ENCODE peak calls at places on chromosomes 2 and 18, in five cellular contexts. K, Z, G, L and N are unnamed samples.

GRCh38 chr18:59005266-59005665 is 134.4 kb upstream of the SEC11C start:
- DNase-seq in K (peak), Z (no peak), L (no peak), G (no peak), N (no peak)

GRCh38 chr18:34959989-34960388 is 81.2 kb upstream of the MAPRE2 start:
- DNase-seq in L (no peak), Z (no peak), K (no peak), G (no peak), N (no peak)

GRCh38 chr2:64613276-64613675 is 40.4 kb downstream of the SERTAD2 start:
- DNase-seq in Z (no peak), K (no peak), L (no peak), G (no peak), N (no peak)

GRCh38 chr2:80591233-80591632 is 286.7 kb upstream of the LRRTM1 start:
- DNase-seq in G (no peak), K (no peak), L (no peak), Z (no peak), N (no peak)

GRCh38 chr2:17790539-17790938 is 25.7 kb upstream of the MSGN1 start:
- DNase-seq in G (no peak), L (no peak), Z (no peak), K (no peak), N (no peak)

GRCh38 chr2:41900299-41900698 is 147.5 kb upstream of the PKDCC start:
- DNase-seq in Z (no peak), K (no peak), L (no peak), G (no peak), N (no peak)

GRCh38 chr2:14756981-14757657 is 124.6 kb downstream of the LRATD1 start:
- DNase-seq in G (no peak), L (no peak), K (no peak), Z (no peak), N (no peak)

GRCh38 chr2:100013892-100014677 is 128.3 kb downstream of the AFF3 start:
- DNase-seq in L (peak), G (no peak), K (peak), Z (no peak), N (peak)

GRCh38 chr2:231900486-231900942 is 25.7 kb downstream of the NPPC start:
- DNase-seq in K (peak), Z (no peak), L (peak), G (peak), N (peak)

GRCh38 chr2:196677404-196677803 is 37.9 kb downstream of the CCDC150 start:
- DNase-seq in G (no peak), L (no peak), K (no peak), Z (no peak), N (peak)

GRCh38 chr2:18845854-18846253 is 256.5 kb upstream of the NT5C1B start:
- DNase-seq in K (no peak), G (no peak), L (no peak), Z (no peak), N (no peak)

GRCh38 chr2:11832531-11832930 is 86.1 kb downstream of the LPIN1 start:
- DNase-seq in Z (no peak), K (no peak), G (no peak), L (no peak), N (no peak)

GRCh38 chr2:43937269-43937820 is 58.4 kb downstream of the LRPPRC start:
- DNase-seq in Z (no peak), K (no peak), L (no peak), G (no peak), N (no peak)

GRCh38 chr18:26746284-26747130 is 119.0 kb downstream of the AQP4 start:
- DNase-seq in K (no peak), G (peak), Z (no peak), L (no peak), N (no peak)

GRCh38 chr2:10915731-10916331 is 4.1 kb downstream of the KCNF1 start:
- DNase-seq in K (no peak), Z (no peak), G (no peak), L (no peak), N (no peak)

GRCh38 chr18:35876243-35876642 is 96.2 kb upstream of the RMP24 start:
- DNase-seq in L (no peak), Z (no peak), K (no peak), G (no peak), N (peak)

GRCh38 chr2:69612197-69612596 is 31.3 kb downstream of the AAK1 start:
- DNase-seq in Z (no peak), G (no peak), K (no peak), L (no peak), N (no peak)

GRCh38 chr2:31233216-31233615 is 736 bp upstream of the EHD3 start:
- DNase-seq in G (no peak), Z (no peak), L (no peak), K (no peak), N (no peak)

GRCh38 chr2:15975261-15975600 is 34.9 kb downstream of the MYCN start:
- DNase-seq in G (no peak), K (no peak), Z (no peak), L (no peak), N (no peak)

GRCh38 chr2:26904839-26905238 is 56.9 kb downstream of the DPYSL5 start:
- DNase-seq in K (no peak), G (no peak), Z (peak), L (no peak), N (no peak)

GRCh38 chr2:37181726-37182684 is 6.5 kb downstream of the SULT6B1 start:
- DNase-seq in G (no peak), K (no peak), Z (no peak), L (no peak), N (no peak)

GRCh38 chr18:58385472-58385871 is 243.4 kb downstream of the ALPK2 start:
- DNase-seq in L (no peak), Z (no peak), K (no peak), G (no peak), N (no peak)

GRCh38 chr2:65608966-65609365 is 176.6 kb upstream of the SPRED2 start:
- DNase-seq in K (no peak), Z (no peak), G (no peak), L (no peak), N (no peak)

GRCh38 chr2:159010340-159010739 is 41.9 kb downstream of the TANC1 start:
- DNase-seq in Z (no peak), K (no peak), G (peak), L (no peak), N (peak)

GRCh38 chr2:48529189-48529588 is 765 bp upstream of the STON1 start:
- DNase-seq in G (no peak), K (no peak), L (peak), Z (no peak), N (peak)

GRCh38 chr2:104873689-104874054 is 19.8 kb downstream of the POU3F3 start:
- DNase-seq in K (no peak), L (no peak), G (no peak), Z (no peak), N (no peak)

GRCh38 chr2:204437815-204438766 is 107.2 kb upstream of the PARD3B start:
- DNase-seq in G (peak), L (no peak), K (no peak), Z (no peak), N (no peak)
- TF ChIP-seq SMC3 in G (no peak), L (no peak), K (no peak), Z (no peak), N (no peak)

GRCh38 chr2:241551599-241551997 is 6.9 kb upstream of the BOK start:
- DNase-seq in L (no peak), K (no peak), Z (no peak), G (no peak), N (no peak)
- TF ChIP-seq MAX in L (no peak), K (no peak), Z (no peak), G (no peak), N (no peak)

GRCh38 chr18:79495591-79496071 is 99.9 kb downstream of the NFATC1 start:
- DNase-seq in K (no peak), Z (no peak), L (no peak), G (no peak), N (no peak)

GRCh38 chr18:79496237-79496977 is 100.7 kb downstream of the NFATC1 start:
- DNase-seq in Z (no peak), K (no peak), L (no peak), G (no peak), N (no peak)

GRCh38 chr18:79497638-79498081 is 101.9 kb downstream of the NFATC1 start:
- DNase-seq in K (no peak), Z (peak), G (no peak), L (no peak), N (no peak)

GRCh38 chr18:79498662-79499061 is 102.9 kb downstream of the NFATC1 start:
- DNase-seq in G (no peak), L (no peak), Z (no peak), K (no peak), N (no peak)

GRCh38 chr18:79496978-79497637 is 101.4 kb downstream of the NFATC1 start:
- DNase-seq in K (no peak), Z (no peak), L (peak), G (no peak), N (no peak)
- TF ChIP-seq SMC3 in K (no peak), Z (no peak), L (no peak), G (no peak), N (no peak)

GRCh38 chr2:205025580-205026240 is 480.4 kb downstream of the PARD3B start:
- DNase-seq in G (peak), Z (no peak), L (peak), K (no peak), N (no peak)
- TF ChIP-seq MAX in G (no peak), Z (no peak), L (no peak), K (no peak), N (no peak)

GRCh38 chr18:45090526-45091140 is 409.9 kb downstream of the SETBP1 start:
- DNase-seq in G (no peak), L (no peak), Z (no peak), K (no peak), N (no peak)
- TF ChIP-seq SMC3 in G (no peak), L (no peak), Z (no peak), K (no peak), N (no peak)

DNA sequence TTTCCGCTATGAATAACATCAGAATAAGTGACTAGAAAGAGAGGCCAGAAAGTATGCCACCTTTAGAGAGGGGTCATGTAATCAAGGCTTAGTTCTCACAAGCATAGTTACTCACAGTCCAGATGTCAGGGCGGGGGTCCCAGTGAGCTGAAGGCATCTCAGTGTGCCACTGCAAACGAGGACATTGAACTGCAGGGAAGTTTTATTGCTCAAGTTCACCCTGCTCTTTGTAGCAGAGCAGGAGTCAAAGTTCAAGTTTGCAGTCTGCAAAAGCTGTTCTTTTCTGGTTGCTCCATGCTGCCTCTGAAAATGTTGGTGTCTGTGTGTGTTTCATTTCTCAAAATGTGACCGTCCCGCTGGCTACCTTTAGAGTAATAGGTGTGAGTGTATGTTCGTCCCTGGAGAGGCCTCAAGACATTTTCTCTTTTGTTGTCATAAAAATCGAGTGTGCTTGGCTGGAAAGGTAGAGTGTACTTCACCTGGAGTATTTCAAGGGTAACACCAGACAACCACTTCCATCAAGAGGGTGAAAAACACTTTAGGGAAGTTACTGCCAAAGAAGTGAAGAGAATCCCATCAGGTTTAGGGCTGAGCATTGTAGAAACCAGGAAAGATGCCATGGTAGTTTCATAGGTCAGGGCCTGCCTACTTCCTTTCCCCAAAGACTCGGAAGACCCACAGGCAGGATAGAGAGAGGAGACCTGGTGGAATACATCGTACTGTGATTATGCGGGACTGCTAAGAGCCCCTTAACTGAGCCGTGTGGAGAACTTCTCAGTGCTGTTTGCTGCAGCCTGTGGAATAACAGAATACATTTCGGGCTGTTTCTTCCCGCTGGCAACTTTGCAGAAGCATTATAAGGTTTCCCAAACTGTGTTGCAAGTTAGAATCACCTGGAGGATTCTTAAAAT is 89.9 kb downstream of the LYPD6 start:
- DNase-seq in L (no peak), K (no peak), Z (no peak), G (peak), N (no peak)
- TF ChIP-seq MAX in L (no peak), K (no peak), Z (no peak), G (no peak), N (no peak)

GRCh38 chr18:25237571-25238267 is 114.2 kb downstream of the ZNF521 start:
- DNase-seq in Z (no peak), K (no peak), L (no peak), G (no peak), N (no peak)

GRCh38 chr18:25244170-25244569 is 107.8 kb downstream of the ZNF521 start:
- DNase-seq in K (no peak), L (no peak), G (no peak), Z (no peak), N (no peak)

GRCh38 chr18:25235648-25236047 is 116.3 kb downstream of the ZNF521 start:
- DNase-seq in K (no peak), Z (no peak), L (no peak), G (no peak), N (no peak)

GRCh38 chr18:25236736-25237135 is 115.2 kb downstream of the ZNF521 start:
- DNase-seq in L (no peak), G (no peak), Z (no peak), K (no peak), N (no peak)

DNA sequence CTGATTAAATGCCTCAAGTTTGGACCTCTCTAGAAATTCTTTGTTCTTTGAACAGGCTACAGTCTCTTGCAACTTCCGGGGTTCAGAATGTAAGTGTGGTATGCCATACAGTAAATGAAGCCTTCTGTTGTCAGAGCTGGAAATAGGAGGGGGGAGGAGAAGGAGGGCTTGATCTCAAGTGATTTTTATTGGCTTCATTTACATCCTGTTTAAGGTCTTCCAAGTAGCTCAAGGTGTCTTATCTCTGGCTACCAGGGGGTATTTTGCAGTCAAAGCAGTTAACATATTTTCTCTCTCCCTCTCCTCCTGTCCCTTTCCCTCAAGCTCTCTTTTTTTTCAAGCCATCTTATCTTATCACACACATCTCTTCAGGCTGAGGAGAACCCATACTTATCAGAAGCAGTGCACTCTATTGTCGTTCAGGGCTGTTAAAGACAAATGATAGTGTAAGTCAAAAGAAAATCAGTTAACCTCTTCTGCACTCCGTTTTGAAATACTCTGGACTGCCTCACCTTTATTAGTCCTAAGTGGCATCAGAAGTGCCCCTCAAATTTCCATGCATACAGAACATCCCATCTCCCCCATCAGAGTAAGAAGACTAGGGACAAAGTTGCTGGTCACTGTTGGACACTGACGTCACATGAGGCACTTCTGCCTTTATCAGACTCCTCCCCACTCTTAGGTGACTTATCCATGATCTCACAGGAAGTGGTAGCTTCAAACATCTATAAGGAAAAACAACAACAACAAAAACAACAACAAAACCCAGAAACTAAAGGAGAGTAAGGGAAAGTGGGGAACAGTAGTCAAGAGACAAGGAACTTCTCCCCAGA is 112.1 kb downstream of the ZNF521 start:
- DNase-seq in K (no peak), Z (no peak), L (peak), G (no peak), N (no peak)
- TF ChIP-seq SMC3 in K (no peak), Z (no peak), L (no peak), G (no peak), N (no peak)

DNA sequence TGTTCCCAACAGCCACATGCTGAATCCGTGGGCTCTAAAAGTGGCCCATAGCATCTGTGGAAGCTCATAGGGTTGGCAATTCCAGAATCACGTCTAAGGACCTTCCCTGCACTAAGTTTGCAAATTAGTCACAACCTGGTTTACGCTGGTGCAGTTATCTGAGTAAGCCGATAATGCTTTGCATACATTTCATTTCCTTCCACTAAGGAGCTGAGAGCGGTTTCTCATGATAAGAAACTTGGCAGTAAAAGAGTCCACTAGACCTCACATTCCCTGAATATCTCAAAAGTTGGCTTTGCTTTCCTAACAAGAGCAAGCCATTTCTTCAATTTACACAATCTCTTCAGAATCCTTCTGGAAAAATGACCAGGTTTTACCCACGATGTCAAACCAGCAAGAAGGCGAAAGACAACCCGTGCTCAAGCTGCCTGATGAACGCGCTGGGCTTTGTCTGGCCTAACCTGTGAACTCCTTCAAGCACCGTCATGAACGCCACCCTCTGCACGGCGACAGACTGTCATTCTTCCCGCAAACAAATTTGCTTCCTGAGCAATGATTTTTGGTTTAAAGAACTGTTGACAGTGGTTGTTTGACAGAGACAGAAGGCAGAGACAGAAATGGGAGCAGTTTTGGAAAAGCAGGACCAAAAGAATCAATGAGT is 73.0 kb upstream of the COPS8 start:
- DNase-seq in G (no peak), L (no peak), Z (no peak), K (no peak), N (no peak)
- TF ChIP-seq MAX in G (no peak), L (no peak), Z (no peak), K (no peak), N (no peak)

DNA sequence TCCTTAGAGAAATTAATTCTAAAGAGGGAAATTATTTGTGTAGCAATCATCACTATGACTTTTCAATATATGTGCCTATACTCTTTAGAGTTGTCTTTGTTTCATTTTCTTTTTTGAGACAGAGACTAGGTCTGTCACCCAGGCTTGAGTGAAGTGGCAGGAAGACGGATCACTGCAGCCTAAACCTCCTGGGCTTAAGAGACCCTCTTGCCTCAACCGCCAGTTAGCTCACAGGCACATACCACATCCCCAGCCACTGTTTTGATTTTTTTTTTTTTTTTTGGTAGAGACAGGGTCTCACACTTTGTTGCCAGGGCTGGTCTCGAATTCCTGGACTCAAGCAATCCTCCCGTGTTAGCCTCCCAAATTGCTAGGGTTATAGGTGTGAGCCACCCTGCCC is 12.4 kb downstream of the YWHAQ start:
- DNase-seq in L (no peak), G (no peak), K (no peak), Z (no peak), N (no peak)
- TF ChIP-seq SMC3 in L (no peak), G (no peak), K (no peak), Z (no peak), N (no peak)